ENCODE peak calls at places on chromosomes 4 and X, in nine cellular contexts. N, U, X, Q, K, V, A, I and L are unnamed samples. For H3K36me3 and H3K4me1, the result is how much of the 10 kb centered on the place peaks cover.

GRCh38 chr4:5992171-5993062 is 25.8 kb downstream of the C4orf50 start:
- DNase-seq in X (no peak), A (no peak), V (peak), U (no peak), Q (no peak), I (no peak), N (no peak), K (no peak), L (no peak)

GRCh38 chr4:47045261-47045660 is 13.9 kb downstream of the GABRB1 start:
- DNase-seq in I (no peak), X (no peak), Q (no peak), K (no peak), N (no peak), V (no peak), A (no peak), U (no peak), L (no peak)

GRCh38 chrX:154529206-154529612 is 13.2 kb upstream of the FAM3A start:
- DNase-seq in N (peak), Q (peak), I (no peak), X (no peak), A (no peak), K (no peak), U (no peak), V (no peak), L (no peak)

GRCh38 chr4:140090215-140090731 is 63.7 kb downstream of the MAML3 start:
- DNase-seq in N (peak), X (no peak), A (no peak), U (no peak), Q (no peak), V (no peak), I (no peak), K (no peak), L (no peak)

GRCh38 chrX:33840176-33840575 is 291.9 kb downstream of the FAM47A start:
- DNase-seq in I (no peak), X (no peak), U (no peak), N (no peak), Q (no peak), A (peak), K (no peak), V (no peak), L (no peak)

GRCh38 chr4:52643846-52644245 is 15.3 kb downstream of the USP46 start:
- DNase-seq in I (no peak), A (peak), N (peak), U (no peak), X (no peak), K (peak), Q (peak), V (peak), L (no peak)

GRCh38 chrX:151228935-151229334 is 52.6 kb downstream of the GPR50 start:
- DNase-seq in X (no peak), A (no peak), V (no peak), N (no peak), I (no peak), U (no peak), Q (no peak), K (no peak), L (no peak)

GRCh38 chr4:14566518-14566917 is 435.8 kb upstream of the CPEB2 start:
- DNase-seq in V (no peak), N (no peak), A (no peak), X (no peak), Q (peak), I (peak), U (no peak), K (no peak), L (no peak)

GRCh38 chrX:71919436-71919835 is 8.8 kb downstream of the NHSL2 start:
- DNase-seq in I (no peak), X (no peak), A (no peak), V (no peak), K (no peak), N (no peak), U (no peak), Q (no peak), L (no peak)

GRCh38 chrX:132266583-132267355 is 47.5 kb upstream of the RAP2C start:
- DNase-seq in Q (peak), U (peak), N (no peak), X (no peak), K (no peak), V (no peak), A (peak), I (no peak), L (no peak)

GRCh38 chr4:48127882-48128394 is 6.1 kb downstream of the TXK start:
- DNase-seq in V (peak), A (peak), N (peak), I (peak), K (peak), Q (peak), X (peak), U (peak), L (peak)

GRCh38 chrX:46327229-46328081 is 217.8 kb downstream of the ZNF674 start:
- DNase-seq in K (no peak), U (peak), I (no peak), Q (peak), A (peak), V (peak), N (peak), X (peak), L (no peak)

GRCh38 chr4:184444953-184445309 is 29.4 kb downstream of the IRF2 start:
- DNase-seq in K (no peak), U (no peak), A (no peak), N (no peak), X (no peak), Q (no peak), I (no peak), V (no peak), L (peak)

GRCh38 chr4:88953400-88953799 is 103.6 kb downstream of the FAM13A start:
- DNase-seq in K (no peak), N (no peak), X (no peak), A (no peak), U (no peak), I (no peak), Q (peak), V (no peak), L (no peak)

GRCh38 chr4:163540977-163541376 is 46.5 kb downstream of the TMA16 start:
- DNase-seq in N (no peak), Q (peak), A (no peak), U (no peak), I (no peak), X (no peak), K (no peak), V (no peak), L (no peak)

GRCh38 chr4:84051728-84052127 is 447.4 kb downstream of the NKX6-1 start:
- DNase-seq in U (no peak), X (no peak), I (no peak), Q (no peak), N (no peak), A (no peak), V (no peak), K (no peak), L (no peak)

GRCh38 chrX:40094041-40094899 is 3.5 kb downstream of the BCOR start:
- DNase-seq in K (peak), V (peak), N (no peak), Q (peak), U (peak), I (peak), A (peak), X (peak), L (no peak)

GRCh38 chrX:131650637-131651410 is 107.0 kb downstream of the OR13H1 start:
- DNase-seq in U (no peak), K (no peak), A (no peak), X (no peak), N (no peak), I (no peak), V (no peak), Q (no peak), L (no peak)

GRCh38 chr4:70993181-70994068 is at the start of gene DCK:
- DNase-seq in V (peak), A (peak), Q (peak), U (peak), N (peak), K (peak), X (peak), I (peak), L (peak)

GRCh38 chr4:168220893-168221292 is 97.7 kb downstream of the DDX60 start:
- DNase-seq in A (no peak), Q (no peak), N (no peak), X (no peak), K (no peak), I (no peak), V (no peak), U (no peak), L (no peak)

GRCh38 chr4:98522062-98522461 is 136.3 kb downstream of the TSPAN5 start:
- DNase-seq in Q (no peak), X (no peak), K (no peak), V (no peak), N (no peak), A (no peak), U (no peak), I (no peak), L (no peak)

GRCh38 chr4:128524311-128524710 is 236.7 kb upstream of the PGRMC2 start:
- DNase-seq in N (no peak), Q (peak), X (peak), A (peak), V (peak), I (no peak), K (peak), U (peak), L (no peak)

GRCh38 chrX:143615851-143616250 is 20.1 kb downstream of the SLITRK4 start:
- DNase-seq in N (no peak), Q (no peak), U (no peak), X (no peak), I (no peak), V (no peak), A (no peak), K (no peak), L (no peak)

GRCh38 chr4:95204267-95204835 is 344.4 kb downstream of the UNC5C start:
- DNase-seq in N (no peak), U (no peak), V (no peak), A (no peak), Q (no peak), K (no peak), X (no peak), I (no peak), L (no peak)

GRCh38 chr4:109378511-109378910 is 55.1 kb upstream of the SEC24B start:
- DNase-seq in A (no peak), N (no peak), Q (no peak), U (no peak), I (no peak), V (no peak), K (no peak), X (no peak), L (no peak)

GRCh38 chr4:165443276-165443675 is 64.5 kb downstream of the CPE start:
- DNase-seq in U (no peak), K (no peak), I (no peak), N (peak), A (no peak), V (no peak), Q (no peak), X (no peak), L (no peak)

DNA sequence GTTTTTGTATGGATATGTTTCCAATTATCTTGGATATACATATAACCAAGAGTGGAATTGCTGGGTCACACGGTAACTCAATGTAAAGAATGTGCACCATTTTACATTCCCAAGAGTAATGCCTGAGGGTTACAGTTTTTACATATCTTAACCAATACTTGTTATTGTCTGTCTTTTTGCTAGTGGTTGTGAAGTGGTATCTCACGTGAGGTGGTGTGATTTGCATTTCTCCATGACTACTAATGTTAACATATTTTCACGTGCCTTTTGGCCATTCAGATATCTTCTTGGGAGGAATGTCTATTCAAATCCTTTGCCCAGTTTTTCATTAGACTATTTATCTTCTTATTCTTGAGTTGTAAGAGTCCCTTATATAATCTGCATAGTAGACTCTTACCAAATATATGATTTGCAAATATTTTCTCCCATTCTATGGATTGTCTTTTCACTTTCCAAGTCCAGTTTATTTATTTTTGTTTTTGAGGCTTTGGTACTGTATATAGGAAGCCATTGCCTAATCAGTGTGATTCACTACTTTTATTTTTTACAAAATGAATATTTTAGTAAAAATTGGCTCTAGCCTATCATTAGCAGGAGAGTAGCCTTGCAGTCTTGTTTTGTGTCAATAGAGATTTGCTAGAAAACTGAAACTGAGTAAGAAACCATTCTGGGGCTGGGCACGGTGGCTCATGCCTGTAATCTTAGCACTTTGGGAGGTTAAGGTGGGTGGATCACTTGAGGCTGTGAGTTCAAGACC is 200.1 kb upstream of the MAB21L2 start:
- DNase-seq in Q (peak), X (no peak), A (no peak), V (no peak), N (no peak), I (no peak), K (no peak), U (no peak), L (no peak)
- H3K27ac ChIP-seq in Q (no peak), X (no peak), A (no peak), V (no peak), N (no peak), I (no peak), K (no peak), U (no peak), L (no peak)

DNA sequence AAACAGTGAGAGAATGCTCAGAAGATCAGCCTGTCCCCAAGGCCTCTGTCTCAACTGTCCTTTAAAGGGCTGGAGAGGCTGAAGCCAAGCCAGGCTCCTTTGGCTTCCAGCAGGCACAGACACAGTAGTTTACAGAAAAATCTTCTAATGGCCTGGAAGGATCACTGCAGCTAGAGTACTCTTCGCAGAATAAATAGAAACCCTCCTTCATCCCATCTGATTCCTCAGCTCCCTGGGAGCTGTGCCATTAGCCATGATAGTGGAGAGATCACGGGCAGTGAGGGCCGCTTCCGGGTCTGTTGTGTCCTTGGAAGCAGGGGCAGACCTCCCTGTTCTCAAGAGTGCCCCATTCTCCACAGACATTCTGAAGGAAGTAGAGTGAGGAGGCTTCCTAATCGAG is 63.1 kb downstream of the CCNI start:
- DNase-seq in V (no peak), K (no peak), I (no peak), A (no peak), X (no peak), N (no peak), U (no peak), Q (peak), L (no peak)
- H3K36me3 ChIP-seq in V (under half), K (under half), I (under half), A (under half), X (under half), N (under half), U (under half), Q (under half), L (under half)

GRCh38 chr4:31375936-31376335 is 655.8 kb downstream of the PCDH7 start:
- DNase-seq in N (no peak), A (no peak), V (no peak), I (no peak), X (no peak), Q (peak), K (no peak), U (no peak), L (no peak)
- H3K4me1 ChIP-seq in N (under half), A (under half), V (under half), I (under half), X (under half), Q (under half), K (under half), U (under half), L (under half)

GRCh38 chr4:2595436-2595835 is 59.0 kb downstream of the FAM193A start:
- DNase-seq in Q (peak), U (no peak), A (no peak), V (peak), N (no peak), K (no peak), I (no peak), X (no peak), L (no peak)

GRCh38 chr4:2596153-2596552 is 59.7 kb downstream of the FAM193A start:
- DNase-seq in Q (no peak), X (peak), U (peak), K (no peak), V (peak), A (no peak), N (no peak), I (no peak), L (no peak)

GRCh38 chr4:2591189-2591588 is 54.7 kb downstream of the FAM193A start:
- DNase-seq in N (no peak), X (no peak), I (no peak), Q (peak), A (no peak), K (no peak), V (no peak), U (no peak), L (no peak)

GRCh38 chr4:2592572-2592971 is 56.1 kb downstream of the FAM193A start:
- DNase-seq in A (no peak), I (no peak), Q (no peak), N (no peak), V (peak), X (no peak), U (no peak), K (no peak), L (no peak)

GRCh38 chr4:2593003-2593402 is 56.6 kb downstream of the FAM193A start:
- DNase-seq in V (peak), Q (no peak), A (no peak), X (no peak), N (no peak), K (no peak), I (no peak), U (no peak), L (no peak)
- H3K27ac ChIP-seq in V (peak), Q (no peak), A (no peak), X (no peak), N (no peak), K (no peak), I (no peak), U (no peak), L (no peak)

DNA sequence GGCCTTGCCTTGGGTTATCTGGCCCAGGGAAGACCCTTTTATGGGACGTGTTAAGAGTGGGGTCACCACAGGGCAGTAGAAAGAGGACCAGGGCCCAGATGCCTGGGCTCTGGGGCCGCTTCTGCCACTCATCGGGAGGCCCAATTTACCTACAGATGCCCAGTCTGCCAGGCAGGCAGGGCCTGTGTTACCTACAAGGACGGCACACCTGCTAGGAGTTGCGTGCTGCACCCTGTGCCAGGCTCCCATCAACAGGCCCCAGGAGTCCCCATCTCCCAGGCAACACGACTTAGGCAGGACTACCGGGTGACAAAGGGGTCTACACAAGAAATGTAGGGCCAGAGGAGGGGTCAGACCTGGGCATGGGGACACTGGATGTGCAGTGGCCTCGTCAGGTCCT is 34.6 kb downstream of the WDR1 start:
- DNase-seq in X (no peak), U (no peak), Q (no peak), I (no peak), K (no peak), A (no peak), N (no peak), V (peak), L (no peak)
- H3K36me3 ChIP-seq in X (half or more), U (half or more), Q (half or more), I (half or more), K (under half), A (under half), N (half or more), V (half or more), L (half or more)

GRCh38 chr4:85762204-85762884 is 287.4 kb downstream of the ARHGAP24 start:
- DNase-seq in N (no peak), Q (peak), I (no peak), V (no peak), X (no peak), A (no peak), K (no peak), U (no peak), L (no peak)
- H3K4me1 ChIP-seq in N (under half), Q (under half), I (under half), V (under half), X (under half), A (under half), K (under half), U (under half), L (under half)

DNA sequence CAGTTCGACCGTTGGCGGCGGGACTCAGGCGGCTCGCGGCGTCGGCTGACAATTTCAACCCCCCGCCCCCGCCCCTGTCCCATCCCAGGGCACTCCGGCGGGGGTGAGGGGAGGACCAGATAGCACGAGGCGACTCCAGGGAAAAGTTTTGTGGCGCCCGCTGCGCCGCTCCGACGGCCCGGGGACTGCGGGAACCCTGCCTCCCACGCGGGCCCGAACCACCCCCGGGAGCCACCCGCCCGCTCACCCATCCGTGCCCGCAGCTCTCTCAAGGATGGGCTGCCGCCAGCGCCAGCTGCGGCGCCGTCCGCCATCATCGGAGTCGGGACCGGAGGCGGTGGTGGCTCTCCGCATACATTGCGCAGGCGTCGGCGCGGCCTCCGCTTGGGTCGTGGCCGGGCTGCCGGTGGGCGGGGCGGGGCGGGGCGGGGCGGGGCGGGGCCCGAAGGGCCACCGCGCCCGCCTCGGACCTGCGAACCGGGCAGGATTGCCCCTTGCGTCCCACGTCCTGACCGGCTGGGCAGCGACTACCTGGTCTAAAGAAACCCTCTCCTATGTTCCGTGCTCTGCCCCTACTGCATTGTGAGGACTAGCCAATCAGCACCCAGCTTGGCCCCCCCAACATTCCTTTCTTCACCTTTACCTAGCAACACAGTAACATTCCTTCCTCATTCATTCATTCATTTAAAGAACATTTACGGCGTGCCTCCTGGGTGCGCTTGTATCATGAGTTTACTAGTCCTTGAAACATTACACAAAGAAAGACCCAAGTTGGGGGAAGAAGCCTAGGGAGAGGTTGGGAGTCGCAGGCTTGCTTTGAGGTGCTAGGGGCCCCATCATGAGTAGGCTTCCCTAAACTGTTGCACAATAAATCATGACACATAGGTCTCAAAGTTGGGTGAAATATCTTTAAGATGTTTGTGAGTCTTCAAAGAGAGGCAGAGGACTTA is at the start of gene MAP7D3:
- DNase-seq in I (peak), U (peak), K (peak), N (no peak), X (peak), V (peak), Q (peak), A (peak), L (peak)
- H3K27ac ChIP-seq in I (peak), U (peak), K (peak), N (no peak), X (peak), V (peak), Q (peak), A (no peak), L (peak)

GRCh38 chr4:108001540-108001939 is 11.9 kb downstream of the HADH start:
- DNase-seq in K (no peak), V (no peak), I (no peak), U (no peak), X (no peak), Q (no peak), A (no peak), N (no peak), L (no peak)

GRCh38 chr4:107997001-107997788 is 7.5 kb downstream of the HADH start:
- DNase-seq in U (no peak), N (no peak), A (no peak), V (no peak), K (no peak), I (no peak), Q (peak), X (no peak), L (no peak)

GRCh38 chr4:107994894-107995293 is 5.2 kb downstream of the HADH start:
- DNase-seq in U (no peak), X (no peak), K (no peak), V (no peak), A (no peak), Q (no peak), N (no peak), I (no peak), L (no peak)

GRCh38 chr4:107999932-108000539 is 10.3 kb downstream of the HADH start:
- DNase-seq in N (no peak), U (no peak), Q (peak), I (no peak), A (no peak), K (no peak), X (no peak), V (no peak), L (no peak)

GRCh38 chr4:107997794-107998193 is 8.1 kb downstream of the HADH start:
- DNase-seq in N (no peak), I (no peak), V (no peak), Q (no peak), U (no peak), K (no peak), X (no peak), A (no peak), L (no peak)
- H3K36me3 ChIP-seq in N (under half), I (under half), V (under half), Q (under half), U (under half), K (under half), X (under half), A (under half), L (under half)